ENCODE peak calls at places on chromosomes 4 and X, in five cellular contexts. E is astrocyte, T is mesenchymal stem cell, Q is upper lobe of right lung, D is A549. J is an unnamed sample. For H3K9me3 and H3K4me1, the result is how much of the 10 kb centered on the place peaks cover.

GRCh38 chrX:40261955-40262596 is 164.3 kb upstream of the BCOR start:
- DNase-seq in T (peak), D (no peak), E (no peak), Q (peak), J (no peak)

GRCh38 chr4:83535520-83535944 is 376 bp upstream of the GPAT3 start:
- DNase-seq in E (peak), Q (no peak), D (peak), T (peak), J (peak)

GRCh38 chr4:59388359-59388758 is 1811.8 kb upstream of the ADGRL3 start:
- DNase-seq in Q (no peak), D (no peak), T (no peak), E (no peak), J (no peak)

GRCh38 chr4:83771113-83771705 is 235.3 kb downstream of the GPAT3 start:
- DNase-seq in T (peak), E (peak), D (peak), Q (no peak), J (peak)

GRCh38 chr4:108018884-108019187 is 29.1 kb downstream of the HADH start:
- DNase-seq in T (no peak), D (no peak), E (no peak), Q (no peak), J (no peak)

GRCh38 chr4:113982181-113982580 is 2.7 kb upstream of the ARSJ start:
- DNase-seq in D (no peak), T (no peak), E (no peak), Q (no peak), J (no peak)

GRCh38 chr4:21697583-21697982 is 251.0 kb downstream of the KCNIP4 start:
- DNase-seq in E (peak), T (peak), D (no peak), Q (no peak), J (peak)

GRCh38 chrX:35665311-35665710 is 132.8 kb upstream of the MAGEB16 start:
- DNase-seq in D (no peak), E (no peak), T (peak), Q (no peak), J (no peak)

GRCh38 chrX:97367149-97367548 is 483.4 kb downstream of the RPA4 start:
- DNase-seq in T (no peak), E (peak), D (no peak), Q (no peak), J (peak)

GRCh38 chrX:136542281-136542680 is 10.3 kb downstream of the VGLL1 start:
- DNase-seq in Q (no peak), T (no peak), D (no peak), E (no peak), J (no peak)

GRCh38 chr4:8061573-8061972 is 97.0 kb downstream of the ABLIM2 start:
- DNase-seq in Q (no peak), E (no peak), D (no peak), T (no peak), J (no peak)

GRCh38 chr4:8058031-8058479 is 100.6 kb downstream of the ABLIM2 start:
- DNase-seq in T (no peak), E (no peak), D (no peak), Q (no peak), J (no peak)

GRCh38 chr4:8061145-8061544 is 97.5 kb downstream of the ABLIM2 start:
- DNase-seq in T (no peak), E (no peak), Q (no peak), D (no peak), J (no peak)

GRCh38 chr4:8063974-8064563 is 94.5 kb downstream of the ABLIM2 start:
- DNase-seq in Q (no peak), D (no peak), T (no peak), E (no peak), J (no peak)

GRCh38 chr4:8060632-8061031 is 98.0 kb downstream of the ABLIM2 start:
- DNase-seq in D (no peak), T (no peak), E (no peak), Q (no peak), J (no peak)
- H3K9me3 ChIP-seq in D (under half), T (under half), E (under half), Q (under half), J (under half)

GRCh38 chr4:186624951-186625350 is 69.6 kb upstream of the MTNR1A start:
- DNase-seq in E (peak), D (no peak), T (peak), Q (no peak), J (peak)
- H3K4me1 ChIP-seq in E (under half), D (under half), T (under half), Q (under half), J (under half)

DNA sequence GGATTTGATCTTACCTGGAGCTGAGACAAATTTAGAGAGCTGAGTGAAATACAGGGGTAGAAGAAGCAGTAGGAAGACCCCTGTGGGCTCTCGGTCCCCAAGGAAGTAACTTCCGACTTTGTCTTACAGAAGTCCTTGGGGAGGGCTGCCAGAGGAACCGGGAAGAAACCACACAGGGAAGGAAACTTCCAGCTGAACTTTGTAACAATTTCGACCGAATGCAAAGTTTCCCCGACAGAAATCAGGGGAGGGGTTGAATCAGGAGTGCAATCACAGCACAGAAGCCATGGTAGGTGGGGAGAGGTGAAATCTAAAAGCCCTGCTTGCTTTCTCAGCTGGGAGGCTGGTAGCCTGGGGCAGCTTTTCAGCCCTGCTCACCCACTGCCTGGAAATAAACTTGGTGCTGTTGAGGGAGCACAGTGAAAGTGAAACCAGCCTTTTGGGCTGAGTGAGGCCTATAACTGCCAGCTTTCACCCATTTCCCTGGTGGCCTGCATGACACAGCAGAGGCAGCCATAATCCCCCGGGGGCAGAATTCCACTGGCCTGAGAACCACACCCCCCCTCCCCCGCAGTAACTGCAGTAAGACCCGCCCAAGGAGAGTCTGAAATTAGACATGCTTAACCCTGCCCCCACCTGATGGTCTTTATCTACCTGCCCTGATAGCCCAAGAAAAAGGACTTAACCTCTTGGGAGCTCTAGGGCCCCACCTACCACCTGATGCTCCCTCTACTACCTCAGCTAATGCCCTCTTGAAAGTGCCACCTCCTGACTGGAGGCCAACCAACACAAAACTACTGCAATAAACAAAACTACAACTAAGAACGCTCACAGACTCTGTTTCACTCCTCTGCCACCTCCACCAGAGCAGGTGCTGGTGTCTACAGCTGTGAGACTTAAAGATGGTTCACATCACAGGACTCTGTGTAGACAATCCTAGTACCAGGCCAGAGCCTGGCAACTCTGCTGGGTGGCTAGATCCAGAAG is 248.2 kb downstream of the PARM1 start:
- DNase-seq in T (peak), D (no peak), E (no peak), Q (no peak), J (no peak)
- H3K9me3 ChIP-seq in T (under half), D (under half), E (under half), Q (under half), J (under half)

GRCh38 chr4:38654273-38654672 is 9.7 kb upstream of the KLF3 start:
- DNase-seq in T (no peak), E (no peak), D (no peak), Q (no peak), J (no peak)
- H3K4me1 ChIP-seq in T (under half), E (under half), D (under half), Q (under half), J (under half)

DNA sequence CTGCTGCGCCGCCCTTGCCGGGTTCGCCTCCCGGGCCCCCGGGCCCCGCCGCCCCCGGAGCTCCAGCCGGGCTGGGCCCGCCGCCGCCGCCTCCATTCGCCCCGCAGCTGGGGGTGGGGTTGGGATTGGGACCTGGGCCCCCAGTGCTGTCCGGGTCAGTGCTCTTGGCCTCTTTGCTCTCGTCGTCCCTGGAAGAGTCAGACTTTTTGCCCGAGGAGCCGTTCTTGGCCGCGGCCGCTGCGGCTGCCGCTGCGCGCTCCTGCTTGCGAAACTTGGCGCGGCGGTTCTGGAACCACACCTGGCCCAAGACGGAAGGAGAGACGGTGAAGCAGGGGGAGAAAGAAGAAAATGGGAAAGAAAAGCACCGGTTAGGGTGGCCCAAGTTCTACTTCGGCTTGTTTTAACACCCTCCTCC is 2.5 kb downstream of the PHOX2B start:
- DNase-seq in Q (no peak), D (no peak), T (no peak), E (no peak), J (no peak)
- H3K9me3 ChIP-seq in Q (under half), D (under half), T (under half), E (under half), J (under half)

DNA sequence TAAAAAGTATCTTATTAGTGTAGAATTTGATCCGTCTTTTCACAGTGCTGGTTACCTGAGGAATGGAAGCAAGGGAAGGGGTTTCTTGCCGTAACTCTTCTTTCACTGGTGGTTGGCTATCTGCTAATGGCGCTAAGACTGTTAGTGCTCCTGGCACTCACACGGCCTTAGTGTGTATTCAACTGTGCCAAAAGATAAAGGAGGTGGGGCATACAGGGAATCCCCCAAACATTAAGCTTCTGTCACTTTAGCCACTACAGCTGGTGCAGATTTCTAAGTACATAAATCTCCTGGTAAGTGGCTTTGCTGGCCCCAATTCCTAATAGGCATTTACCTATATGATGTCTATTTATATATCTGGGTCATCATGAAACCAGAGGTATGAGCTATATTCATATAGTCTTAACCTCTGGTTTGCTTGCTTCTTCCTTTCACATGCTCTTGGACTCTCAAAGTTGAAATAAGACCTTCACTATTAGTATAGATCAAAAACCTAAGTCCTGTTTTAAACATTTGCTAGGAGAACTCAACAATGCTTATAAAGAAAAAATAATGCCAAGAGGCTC is 95.1 kb downstream of the TSPAN7 start:
- DNase-seq in T (no peak), Q (no peak), E (no peak), D (no peak), J (no peak)
- H3K4me1 ChIP-seq in T (under half), Q (under half), E (under half), D (under half), J (under half)

GRCh38 chr4:85318415-85318814 is 156.5 kb upstream of the ARHGAP24 start:
- DNase-seq in Q (no peak), D (no peak), E (no peak), T (no peak), J (no peak)
- H3K9me3 ChIP-seq in Q (under half), D (under half), E (under half), T (under half), J (under half)

GRCh38 chr4:106708604-106708876 is 327.6 kb downstream of the DKK2 start:
- DNase-seq in E (no peak), Q (no peak), D (no peak), T (no peak), J (no peak)
- H3K4me1 ChIP-seq in E (under half), Q (under half), D (under half), T (under half), J (under half)

GRCh38 chr4:252065-252601 is 53.1 kb downstream of the ZNF732 start:
- DNase-seq in E (no peak), Q (no peak), D (no peak), T (no peak), J (no peak)

GRCh38 chr4:256492-256891 is 48.8 kb downstream of the ZNF732 start:
- DNase-seq in D (no peak), Q (no peak), E (no peak), T (no peak), J (no peak)

GRCh38 chr4:253936-254756 is 51.1 kb downstream of the ZNF732 start:
- DNase-seq in T (no peak), Q (no peak), D (no peak), E (no peak), J (no peak)
- H3K9me3 ChIP-seq in T (half or more), Q (half or more), D (under half), E (under half), J (half or more)

GRCh38 chr4:140099993-140100392 is 54.0 kb downstream of the MAML3 start:
- DNase-seq in D (no peak), E (no peak), Q (peak), T (no peak), J (no peak)
- H3K4me1 ChIP-seq in D (half or more), E (half or more), Q (under half), T (under half), J (under half)